ENCODE peak calls at places on chromosome 5, in five cellular contexts. Z is transverse colon, K is heart left ventricle, J is lower lobe of right lung, S is HL-60. F is an unnamed sample.

GRCh38 chr5:115457574-115457973 is 87.0 kb downstream of the FEM1C start:
- DNase-seq in J (no peak), K (no peak), S (no peak), Z (no peak), F (no peak)

GRCh38 chr5:1724822-1725602 is 74.6 kb downstream of the MRPL36 start:
- DNase-seq in Z (no peak), S (no peak), K (no peak), J (peak), F (peak)

GRCh38 chr5:439636-440035 is 3.3 kb upstream of the EXOC3 start:
- DNase-seq in Z (peak), S (no peak), K (no peak), J (no peak), F (no peak)

GRCh38 chr5:38994329-38994927 is 79.8 kb downstream of the RICTOR start:
- DNase-seq in K (peak), J (no peak), Z (peak), S (no peak), F (peak)

GRCh38 chr5:97062046-97062445 is 80.4 kb downstream of the LIX1 start:
- DNase-seq in K (no peak), Z (no peak), J (no peak), S (no peak), F (no peak)

GRCh38 chr5:2748180-2748840 is 3.2 kb downstream of the IRX2 start:
- DNase-seq in Z (no peak), K (no peak), J (no peak), S (no peak), F (no peak)

GRCh38 chr5:9545959-9546851 is at the start of gene SEMA5A:
- DNase-seq in Z (peak), K (peak), J (peak), S (no peak), F (peak)

GRCh38 chr5:170303564-170303963 is 6.0 kb upstream of the LCP2 start:
- DNase-seq in S (no peak), K (no peak), Z (no peak), J (no peak), F (no peak)

DNA sequence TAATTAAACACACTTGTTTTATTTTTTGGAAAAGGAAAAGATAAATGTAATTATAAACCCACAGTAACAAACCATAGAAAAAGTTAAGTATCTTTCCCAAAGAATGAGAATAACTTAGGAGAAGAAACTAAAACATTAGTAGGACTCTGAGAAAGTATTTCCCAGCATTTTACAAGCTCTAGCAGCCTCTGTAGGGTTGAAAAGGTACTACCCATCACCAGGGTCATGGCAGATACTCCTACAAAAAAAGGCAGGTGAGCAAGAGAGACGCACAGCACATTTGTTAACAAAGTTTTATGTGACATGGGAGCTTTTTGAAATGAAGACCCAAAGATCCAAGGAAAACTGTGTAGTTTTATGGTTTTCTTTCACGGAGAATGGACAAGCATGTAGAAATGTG is 77.7 kb upstream of the FAM169A start:
- DNase-seq in S (no peak), K (no peak), J (no peak), Z (no peak), F (no peak)
- TF ChIP-seq CTCF in S (no peak), K (no peak), J (no peak), Z (no peak), F (peak)

DNA sequence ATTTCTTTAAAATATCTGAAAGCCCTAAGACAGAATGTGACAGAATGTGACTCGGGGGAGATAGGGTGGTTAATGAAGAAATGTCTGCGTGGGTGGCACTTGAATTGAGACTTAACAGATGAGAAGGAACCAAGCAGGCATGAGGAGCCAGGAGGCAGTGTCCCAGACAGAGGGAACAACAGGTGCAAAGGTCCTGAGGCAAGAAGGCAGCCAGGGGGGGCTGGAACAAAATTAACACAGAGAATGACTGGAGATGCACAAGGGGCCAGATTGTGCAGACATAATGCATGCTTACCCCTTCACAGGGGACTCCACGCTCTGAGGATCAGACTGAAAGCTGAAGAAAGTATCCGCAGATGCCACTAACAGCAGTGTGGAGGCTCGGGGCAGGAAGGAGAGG is 1.7 kb downstream of the LMAN2 start:
- DNase-seq in K (no peak), S (no peak), J (no peak), Z (no peak), F (no peak)
- H3K4me3 ChIP-seq in K (no peak), S (peak), J (peak), Z (peak), F (peak)

GRCh38 chr5:13955896-13956295 is 11.4 kb upstream of the DNAH5 start:
- DNase-seq in S (no peak), J (no peak), Z (no peak), K (no peak), F (no peak)

GRCh38 chr5:13956441-13956840 is 12.0 kb upstream of the DNAH5 start:
- DNase-seq in S (no peak), Z (no peak), K (no peak), J (no peak), F (no peak)

DNA sequence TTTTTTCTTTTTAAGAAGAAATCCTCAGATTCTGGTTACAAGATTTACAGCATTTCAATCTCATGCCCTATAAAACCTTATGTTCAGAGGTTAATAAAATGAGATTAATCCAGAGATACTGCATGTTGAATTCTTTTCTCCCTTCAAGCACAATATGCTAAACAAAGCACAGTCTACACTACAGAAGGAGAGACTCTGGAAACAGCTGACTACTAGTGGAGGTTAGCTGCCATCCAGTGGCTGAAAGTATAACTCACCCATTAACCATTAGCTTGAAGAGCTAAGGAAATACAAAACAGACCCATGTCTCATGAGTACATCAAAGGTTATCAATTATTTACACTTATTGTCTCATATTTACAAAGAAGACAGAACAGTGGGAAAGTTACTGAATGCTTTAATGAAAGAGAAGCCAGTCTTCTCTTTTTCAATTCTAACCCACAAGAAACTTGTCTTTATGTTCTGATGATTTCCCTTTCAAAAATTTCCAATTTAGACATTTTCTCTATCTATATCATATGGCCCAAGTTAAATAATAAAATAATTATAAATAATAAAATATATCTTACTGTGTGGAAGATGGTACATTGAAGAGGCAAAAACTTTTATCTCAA is 12.7 kb upstream of the DNAH5 start:
- DNase-seq in K (no peak), Z (no peak), S (no peak), J (no peak), F (peak)
- TF ChIP-seq CTCF in K (peak), Z (peak), S (peak), J (peak), F (peak)

GRCh38 chr5:58961631-58962280 is 378.9 kb downstream of the RAB3C start:
- DNase-seq in S (no peak), J (no peak), K (no peak), Z (no peak), F (no peak)
- H3K4me3 ChIP-seq in S (no peak), J (no peak), K (no peak), Z (no peak), F (no peak)

GRCh38 chr5:59525957-59526356 is 367.6 kb downstream of the PDE4D start:
- DNase-seq in S (no peak), K (no peak), J (no peak), Z (no peak), F (peak)
- TF ChIP-seq CTCF in S (no peak), K (no peak), J (no peak), Z (no peak), F (no peak)

GRCh38 chr5:179306191-179307005 is 38.9 kb downstream of the ADAMTS2 start:
- DNase-seq in K (no peak), Z (peak), J (no peak), S (no peak), F (no peak)

GRCh38 chr5:179302499-179303185 is 42.6 kb downstream of the ADAMTS2 start:
- DNase-seq in K (no peak), S (no peak), Z (no peak), J (no peak), F (no peak)

GRCh38 chr5:179304466-179304865 is 40.8 kb downstream of the ADAMTS2 start:
- DNase-seq in J (no peak), K (no peak), S (no peak), Z (no peak), F (peak)

GRCh38 chr5:179303801-179304200 is 41.5 kb downstream of the ADAMTS2 start:
- DNase-seq in Z (no peak), K (no peak), S (no peak), J (no peak), F (no peak)

GRCh38 chr5:179304871-179305270 is 40.4 kb downstream of the ADAMTS2 start:
- DNase-seq in J (no peak), Z (no peak), K (no peak), S (no peak), F (no peak)
- H3K4me3 ChIP-seq in J (no peak), Z (no peak), K (no peak), S (no peak), F (no peak)

GRCh38 chr5:124649548-124650501 is 96.6 kb downstream of the ZNF608 start:
- DNase-seq in J (peak), Z (peak), K (peak), S (peak), F (peak)
- TF ChIP-seq CTCF in J (no peak), Z (no peak), K (no peak), S (no peak), F (no peak)

DNA sequence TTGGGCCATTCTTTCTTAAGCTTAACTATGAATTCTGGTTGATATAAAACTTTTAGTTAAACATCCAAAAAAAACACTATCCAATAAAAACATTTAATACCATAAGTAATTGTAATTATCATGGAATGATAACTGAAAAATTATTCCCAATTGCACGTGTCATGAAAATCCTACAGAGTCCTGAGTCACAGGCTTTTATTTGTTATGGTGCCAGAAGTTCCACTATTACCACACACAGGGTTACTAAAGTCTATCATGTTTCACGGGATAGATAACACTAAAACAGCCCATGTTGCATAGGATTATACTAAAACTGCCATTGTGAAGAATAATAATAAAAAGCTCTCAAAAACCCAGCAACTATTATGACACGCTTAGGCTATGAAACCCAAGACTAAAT is 1381.8 kb downstream of the EFNA5 start:
- DNase-seq in K (no peak), Z (no peak), J (no peak), S (no peak), F (no peak)
- H3K4me3 ChIP-seq in K (no peak), Z (no peak), J (no peak), S (no peak), F (no peak)

GRCh38 chr5:141951341-141951781 is 6.6 kb downstream of the PCDH12 start:
- DNase-seq in S (no peak), J (no peak), Z (no peak), K (peak), F (no peak)
- TF ChIP-seq CTCF in S (no peak), J (peak), Z (no peak), K (peak), F (peak)